ENCODE peak calls at places on chromosomes 1 and 21, in five cellular contexts. R is neural crest cell, G is BJ, E is mammary epithelial cell, U is AG09319. Q is an unnamed sample.

GRCh38 chr1:109399326-109399957 is 1.7 kb upstream of the SORT1 start:
- DNase-seq in U (no peak), R (peak), G (no peak), E (peak), Q (peak)

GRCh38 chr1:174976436-174977107 is 23.2 kb upstream of the CACYBP start:
- DNase-seq in E (peak), R (no peak), U (no peak), G (no peak), Q (no peak)

GRCh38 chr21:17554619-17555472 is 42.0 kb downstream of the CXADR start:
- DNase-seq in G (no peak), U (no peak), E (no peak), R (no peak), Q (no peak)

GRCh38 chr1:206012086-206012859 is 9.1 kb upstream of the RAB7B start:
- DNase-seq in R (no peak), E (no peak), U (no peak), G (no peak), Q (no peak)

GRCh38 chr1:31423418-31423947 is 10.5 kb downstream of the SERINC2 start:
- DNase-seq in G (no peak), U (no peak), E (no peak), R (no peak), Q (no peak)

GRCh38 chr1:11833900-11834299 is 13.7 kb downstream of the NPPA start:
- DNase-seq in G (no peak), R (no peak), E (no peak), U (no peak), Q (no peak)

GRCh38 chr1:78651247-78651646 is 1.6 kb downstream of the IFI44 start:
- DNase-seq in G (no peak), R (no peak), U (no peak), E (no peak), Q (no peak)

GRCh38 chr1:32754282-32755097 is 51.9 kb upstream of the SYNC start:
- DNase-seq in E (peak), U (no peak), G (no peak), R (peak), Q (no peak)

GRCh38 chr1:161440312-161440894 is 64.9 kb upstream of the FCGR2A start:
- DNase-seq in E (peak), U (no peak), G (no peak), R (peak), Q (peak)

GRCh38 chr1:26723013-26723991 is 27.5 kb downstream of the ARID1A start:
- DNase-seq in U (peak), E (peak), G (peak), R (peak), Q (peak)

GRCh38 chr1:115679141-115679611 is 37.4 kb downstream of the VANGL1 start:
- DNase-seq in E (peak), R (no peak), G (no peak), U (peak), Q (peak)

GRCh38 chr21:16420086-16420724 is 690.4 kb downstream of the USP25 start:
- DNase-seq in U (no peak), E (peak), G (no peak), R (no peak), Q (peak)

GRCh38 chr1:235999259-235999925 is 65.5 kb downstream of the NID1 start:
- DNase-seq in G (peak), E (peak), U (peak), R (no peak), Q (peak)

GRCh38 chr1:246091477-246091876 is 415.6 kb downstream of the SMYD3 start:
- DNase-seq in U (peak), R (no peak), E (no peak), G (no peak), Q (no peak)

GRCh38 chr1:173422456-173422976 is 54.6 kb upstream of the PRDX6 start:
- DNase-seq in E (no peak), R (no peak), G (no peak), U (no peak), Q (no peak)

GRCh38 chr1:165697491-165697880 is 876 bp downstream of the ALDH9A1 start:
- DNase-seq in G (no peak), R (no peak), U (no peak), E (peak), Q (no peak)

GRCh38 chr21:33212159-33212851 is 17.4 kb upstream of the IFNAR2 start:
- DNase-seq in G (peak), R (no peak), U (no peak), E (peak), Q (no peak)

GRCh38 chr1:203326830-203327683 is 21.7 kb downstream of the BTG2 start:
- DNase-seq in G (no peak), U (peak), E (peak), R (peak), Q (peak)

GRCh38 chr1:226541231-226541630 is 7.3 kb upstream of the STUM start:
- DNase-seq in U (no peak), G (no peak), R (no peak), E (no peak), Q (no peak)

GRCh38 chr1:219039755-219040154 is 133.9 kb upstream of the LYPLAL1 start:
- DNase-seq in R (no peak), E (no peak), U (no peak), G (no peak), Q (no peak)

GRCh38 chr1:200367841-200368534 is 41.8 kb downstream of the ZNF281 start:
- DNase-seq in U (no peak), G (peak), E (no peak), R (no peak), Q (peak)

GRCh38 chr1:81549588-81550127 is 251.1 kb upstream of the ADGRL2 start:
- DNase-seq in U (peak), E (peak), G (no peak), R (no peak), Q (no peak)

Q was measured in retinal pigment epithelial cell.